ENCODE peak calls at places on chromosomes 16 and 17, in eight cellular contexts. X, M, I, A, R, F, B and L are unnamed samples.

GRCh38 chr17:52388941-52389340 is 230.4 kb upstream of the CA10 start:
- DNase-seq in A (no peak), X (no peak), F (no peak), M (no peak), I (no peak), B (no peak), R (no peak), L (no peak)

GRCh38 chr17:17812211-17813054 is 24.4 kb downstream of the SREBF1 start:
- DNase-seq in B (peak; percentile 77), M (peak; percentile 77), X (peak; percentile 51), R (peak; percentile 81), F (no peak), I (peak; percentile 70), A (peak; percentile 59), L (peak; percentile 43)

GRCh38 chr17:73541561-73541981 is 102.7 kb downstream of the SDK2 start:
- DNase-seq in B (no peak), F (no peak), A (no peak), I (no peak), R (no peak), X (no peak), M (no peak), L (no peak)

GRCh38 chr17:39553326-39553945 is 54.3 kb downstream of the NEUROD2 start:
- DNase-seq in X (no peak), R (no peak), A (peak; percentile 29), F (no peak), M (peak; percentile 75), B (no peak), I (peak; percentile 50), L (peak; percentile 46)

GRCh38 chr17:81651692-81652091 is 4.7 kb downstream of the PDE6G start:
- DNase-seq in X (no peak), M (peak; percentile 96), B (no peak), I (peak; percentile 96), R (no peak), F (no peak), A (peak; percentile 96), L (peak; percentile 92)

GRCh38 chr17:7295230-7296180 is 1.1 kb upstream of the YBX2 start:
- DNase-seq in R (no peak), B (no peak), M (no peak), X (no peak), F (no peak), A (no peak), I (no peak), L (no peak)

GRCh38 chr16:72367841-72368240 is 195.9 kb upstream of the PMFBP1 start:
- DNase-seq in R (no peak), A (no peak), B (no peak), F (no peak), M (no peak), X (no peak), I (peak; percentile 56), L (no peak)

GRCh38 chr16:342455-343213 is 9.9 kb downstream of the AXIN1 start:
- DNase-seq in B (no peak), A (no peak), M (no peak), I (no peak), X (no peak), F (no peak), R (no peak), L (no peak)

GRCh38 chr16:50441758-50442157 is 73.0 kb upstream of the BRD7 start:
- DNase-seq in B (no peak), F (no peak), X (no peak), M (no peak), I (no peak), R (no peak), A (no peak), L (no peak)

GRCh38 chr17:48643697-48644012 is 17.5 kb upstream of the HOXB9 start:
- DNase-seq in M (no peak), F (no peak), R (no peak), B (no peak), A (no peak), I (no peak), X (no peak), L (no peak)

GRCh38 chr16:35599429-35600165 is 2140.2 kb downstream of the TP53TG3F start:
- DNase-seq in B (no peak), X (no peak), A (peak; percentile 59), M (no peak), R (no peak), I (no peak), F (no peak), L (no peak)

GRCh38 chr16:9112166-9112843 is 20.9 kb downstream of the HAPSTR1 start:
- DNase-seq in B (no peak), R (no peak), I (no peak), X (no peak), M (no peak), A (peak; percentile 40), F (no peak), L (no peak)

GRCh38 chr16:66946541-66946940 is 11.2 kb downstream of the CES2 start:
- DNase-seq in R (no peak), I (no peak), M (no peak), X (no peak), B (no peak), A (no peak), F (no peak), L (no peak)

GRCh38 chr16:9125658-9126492 is 34.4 kb downstream of the HAPSTR1 start:
- DNase-seq in A (no peak), M (no peak), R (no peak), B (no peak), F (no peak), I (no peak), X (no peak), L (no peak)

GRCh38 chr16:10741844-10742243 is 1.8 kb upstream of the NUBP1 start:
- DNase-seq in B (peak; percentile 87), R (no peak), M (no peak), A (no peak), F (no peak), X (no peak), I (peak; percentile 25), L (no peak)

GRCh38 chr17:42783062-42783777 is 2.8 kb downstream of the WNK4 start:
- DNase-seq in F (no peak), I (peak; percentile 75), M (no peak), X (no peak), R (no peak), B (no peak), A (peak; percentile 80), L (peak; percentile 94)

GRCh38 chr17:31568140-31568938 is 176.9 kb downstream of the RAB11FIP4 start:
- DNase-seq in M (peak; percentile 53), R (no peak), X (no peak), F (no peak), B (no peak), I (peak; percentile 62), A (no peak), L (no peak)

GRCh38 chr17:60971515-60972369 is 294.1 kb downstream of the BCAS3 start:
- DNase-seq in R (peak; percentile 32), M (no peak), X (no peak), I (peak; percentile 76), F (no peak), A (peak; percentile 60), B (no peak), L (no peak)

GRCh38 chr16:56610017-56610608 is 1.7 kb downstream of the MT2A start:
- DNase-seq in R (peak; percentile 51), I (peak; percentile 98), B (peak; percentile 53), A (peak; percentile 87), M (peak; percentile 84), F (no peak), X (peak; percentile 59), L (peak; percentile 65)

GRCh38 chr17:38922538-38923291 is 2.7 kb upstream of the LASP1NB start:
- DNase-seq in X (no peak), B (peak; percentile 81), M (peak; percentile 78), R (no peak), F (no peak), A (peak; percentile 59), I (peak; percentile 83), L (peak; percentile 55)

GRCh38 chr16:73878616-73879015 is 418.0 kb upstream of the PSMD7 start:
- DNase-seq in B (no peak), X (no peak), F (no peak), I (peak; percentile 75), A (peak; percentile 79), M (peak; percentile 15), R (no peak), L (peak; percentile 32)

GRCh38 chr16:53542283-53542682 is 39.3 kb upstream of the AKTIP start:
- DNase-seq in F (no peak), B (no peak), I (no peak), M (no peak), A (no peak), R (no peak), X (no peak), L (no peak)

GRCh38 chr17:34639706-34640425 is 60.5 kb downstream of the TMEM132E start:
- DNase-seq in X (no peak), F (no peak), M (no peak), A (no peak), I (no peak), B (no peak), R (no peak), L (no peak)

GRCh38 chr16:79004281-79004680 is 596.3 kb downstream of the MAF start:
- DNase-seq in R (no peak), M (no peak), I (no peak), F (no peak), A (no peak), B (no peak), X (no peak), L (no peak)

GRCh38 chr16:66911112-66911511 is 7.6 kb downstream of the CDH16 start:
- DNase-seq in I (no peak), R (no peak), A (no peak), B (no peak), X (no peak), F (no peak), M (no peak), L (peak; percentile 55)

GRCh38 chr17:27986805-27987684 is 55.4 kb upstream of the NLK start:
- DNase-seq in B (no peak), I (no peak), A (no peak), F (no peak), M (no peak), X (no peak), R (no peak), L (no peak)

GRCh38 chr16:47109361-47109760 is 34.4 kb downstream of the NETO2 start:
- DNase-seq in R (no peak), B (no peak), F (no peak), I (no peak), M (no peak), X (no peak), A (no peak), L (no peak)

GRCh38 chr16:75070055-75070841 is 46.3 kb downstream of the LDHD start:
- DNase-seq in I (no peak), A (no peak), R (no peak), B (peak; percentile 76), X (no peak), M (peak; percentile 31), F (no peak), L (no peak)

GRCh38 chr16:67910162-67910561 is 17.1 kb downstream of the PSKH1 start:
- DNase-seq in I (peak; percentile 74), B (no peak), F (no peak), A (no peak), X (no peak), M (no peak), R (no peak), L (no peak)

GRCh38 chr17:76725580-76726230 is 701 bp downstream of the JMJD6 start:
- DNase-seq in B (peak; percentile 86), I (no peak), R (peak; percentile 82), F (no peak), A (no peak), M (peak; percentile 90), X (peak; percentile 52), L (no peak)

GRCh38 chr16:73021866-73022495 is 25.9 kb downstream of the ZFHX3 start:
- DNase-seq in I (no peak), M (peak; percentile 71), A (no peak), X (no peak), R (no peak), F (no peak), B (no peak), L (no peak)

GRCh38 chr16:68387301-68387700 is 61.0 kb downstream of the SMPD3 start:
- DNase-seq in R (no peak), X (no peak), I (no peak), B (no peak), M (no peak), A (no peak), F (no peak), L (no peak)

GRCh38 chr16:81565633-81566032 is 121.0 kb downstream of the CMIP start:
- DNase-seq in X (no peak), R (no peak), A (no peak), M (no peak), B (no peak), F (no peak), I (no peak), L (no peak)

GRCh38 chr17:75707096-75707720 is 14.1 kb upstream of the ITGB4 start:
- DNase-seq in X (no peak), M (peak; percentile 35), A (peak; percentile 81), F (no peak), I (no peak), R (no peak), B (peak; percentile 62), L (peak; percentile 94)